ENCODE peak calls at places on chromosomes 2 and 18, in ten cellular contexts. One of them, this sample, is unnamed.

GRCh38 chr2:208042041-208042440 is 16.7 kb upstream of the PLEKHM3 start:
- DNase-seq in uterus: no peak
- DNase-seq in esophagus squamous epithelium: no peak
- DNase-seq in sigmoid colon: no peak
- DNase-seq in IMR-90: peak; percentile 78
- DNase-seq in K562: no peak
- DNase-seq in suprapubic skin: no peak
- DNase-seq in A549: no peak
- DNase-seq in thyroid gland: no peak
- DNase-seq in adrenal gland: no peak
- DNase-seq in this sample: no peak

GRCh38 chr18:23238152-23238531 is 102.9 kb downstream of the CABLES1 start:
- DNase-seq in uterus: peak; percentile 43
- DNase-seq in esophagus squamous epithelium: no peak
- DNase-seq in sigmoid colon: peak; percentile 79
- DNase-seq in IMR-90: peak; percentile 60
- DNase-seq in K562: no peak
- DNase-seq in suprapubic skin: no peak
- DNase-seq in A549: no peak
- DNase-seq in thyroid gland: peak; percentile 89
- DNase-seq in adrenal gland: peak; percentile 32
- DNase-seq in this sample: no peak

GRCh38 chr2:100767224-100767653 is 52.7 kb upstream of the NPAS2 start:
- DNase-seq in uterus: no peak
- DNase-seq in esophagus squamous epithelium: no peak
- DNase-seq in sigmoid colon: no peak
- DNase-seq in IMR-90: peak; percentile 78
- DNase-seq in K562: no peak
- DNase-seq in suprapubic skin: no peak
- DNase-seq in A549: peak; percentile 22
- DNase-seq in thyroid gland: no peak
- DNase-seq in adrenal gland: no peak
- DNase-seq in this sample: no peak

GRCh38 chr18:59502222-59502898 is 143.3 kb upstream of the LMAN1 start:
- DNase-seq in uterus: peak; percentile 56
- DNase-seq in esophagus squamous epithelium: no peak
- DNase-seq in sigmoid colon: peak; percentile 86
- DNase-seq in IMR-90: peak; percentile 94
- DNase-seq in K562: no peak
- DNase-seq in suprapubic skin: no peak
- DNase-seq in A549: no peak
- DNase-seq in thyroid gland: peak; percentile 32
- DNase-seq in adrenal gland: no peak
- DNase-seq in this sample: no peak

GRCh38 chr2:1047485-1047884 is 96.8 kb downstream of the SNTG2 start:
- DNase-seq in uterus: no peak
- DNase-seq in esophagus squamous epithelium: no peak
- DNase-seq in sigmoid colon: no peak
- DNase-seq in IMR-90: no peak
- DNase-seq in K562: no peak
- DNase-seq in suprapubic skin: no peak
- DNase-seq in A549: peak; percentile 24
- DNase-seq in thyroid gland: no peak
- DNase-seq in adrenal gland: no peak
- DNase-seq in this sample: no peak

GRCh38 chr2:146874260-146874658 is 970.6 kb upstream of the ACVR2A start:
- DNase-seq in uterus: peak; percentile 13
- DNase-seq in esophagus squamous epithelium: no peak
- DNase-seq in sigmoid colon: no peak
- DNase-seq in IMR-90: no peak
- DNase-seq in K562: no peak
- DNase-seq in suprapubic skin: no peak
- DNase-seq in A549: peak; percentile 42
- DNase-seq in thyroid gland: peak; percentile 2
- DNase-seq in adrenal gland: no peak
- DNase-seq in this sample: no peak

GRCh38 chr18:10403675-10404074 is 50.8 kb upstream of the APCDD1 start:
- DNase-seq in uterus: no peak
- DNase-seq in esophagus squamous epithelium: no peak
- DNase-seq in sigmoid colon: no peak
- DNase-seq in IMR-90: no peak
- DNase-seq in K562: no peak
- DNase-seq in suprapubic skin: no peak
- DNase-seq in A549: no peak
- DNase-seq in thyroid gland: no peak
- DNase-seq in adrenal gland: no peak
- DNase-seq in this sample: no peak

GRCh38 chr2:74910245-74910644 is 48.2 kb upstream of the POLE4 start:
- DNase-seq in uterus: no peak
- DNase-seq in esophagus squamous epithelium: no peak
- DNase-seq in sigmoid colon: no peak
- DNase-seq in IMR-90: peak; percentile 19
- DNase-seq in K562: no peak
- DNase-seq in suprapubic skin: no peak
- DNase-seq in A549: no peak
- DNase-seq in thyroid gland: no peak
- DNase-seq in adrenal gland: no peak
- DNase-seq in this sample: no peak

GRCh38 chr2:176281267-176281666 is 12.0 kb downstream of the MTX2 start:
- DNase-seq in uterus: no peak
- DNase-seq in esophagus squamous epithelium: no peak
- DNase-seq in sigmoid colon: no peak
- DNase-seq in IMR-90: peak; percentile 61
- DNase-seq in K562: no peak
- DNase-seq in suprapubic skin: no peak
- DNase-seq in A549: no peak
- DNase-seq in thyroid gland: no peak
- DNase-seq in adrenal gland: no peak
- DNase-seq in this sample: no peak

GRCh38 chr2:157172866-157173578 is 84.5 kb upstream of the GALNT5 start:
- DNase-seq in uterus: no peak
- DNase-seq in esophagus squamous epithelium: no peak
- DNase-seq in sigmoid colon: no peak
- DNase-seq in IMR-90: peak; percentile 59
- DNase-seq in K562: no peak
- DNase-seq in suprapubic skin: no peak
- DNase-seq in A549: peak; percentile 35
- DNase-seq in thyroid gland: no peak
- DNase-seq in adrenal gland: no peak
- DNase-seq in this sample: no peak

GRCh38 chr2:145170787-145171186 is 650.9 kb upstream of the ZEB2 start:
- DNase-seq in uterus: no peak
- DNase-seq in esophagus squamous epithelium: no peak
- DNase-seq in sigmoid colon: no peak
- DNase-seq in IMR-90: peak; percentile 34
- DNase-seq in K562: no peak
- DNase-seq in suprapubic skin: no peak
- DNase-seq in A549: no peak
- DNase-seq in thyroid gland: no peak
- DNase-seq in adrenal gland: no peak
- DNase-seq in this sample: no peak

GRCh38 chr2:205060269-205060668 is 515.0 kb downstream of the PARD3B start:
- DNase-seq in uterus: no peak
- DNase-seq in esophagus squamous epithelium: no peak
- DNase-seq in sigmoid colon: no peak
- DNase-seq in IMR-90: peak; percentile 89
- DNase-seq in K562: no peak
- DNase-seq in suprapubic skin: no peak
- DNase-seq in A549: peak; percentile 48
- DNase-seq in thyroid gland: no peak
- DNase-seq in adrenal gland: no peak
- DNase-seq in this sample: no peak

GRCh38 chr2:209383212-209383611 is 40.6 kb upstream of the MAP2 start:
- DNase-seq in uterus: no peak
- DNase-seq in esophagus squamous epithelium: no peak
- DNase-seq in sigmoid colon: no peak
- DNase-seq in IMR-90: peak; percentile 16
- DNase-seq in K562: no peak
- DNase-seq in suprapubic skin: no peak
- DNase-seq in A549: peak; percentile 55
- DNase-seq in thyroid gland: no peak
- DNase-seq in adrenal gland: peak; percentile 14
- DNase-seq in this sample: no peak

GRCh38 chr2:83072767-83073166 is 1386.3 kb downstream of the SUCLG1 start:
- DNase-seq in uterus: no peak
- DNase-seq in esophagus squamous epithelium: no peak
- DNase-seq in sigmoid colon: no peak
- DNase-seq in IMR-90: no peak
- DNase-seq in K562: no peak
- DNase-seq in suprapubic skin: no peak
- DNase-seq in A549: no peak
- DNase-seq in thyroid gland: no peak
- DNase-seq in adrenal gland: no peak
- DNase-seq in this sample: no peak

GRCh38 chr2:68336192-68336591 is 16.4 kb upstream of the CNRIP1 start:
- DNase-seq in uterus: no peak
- DNase-seq in esophagus squamous epithelium: no peak
- DNase-seq in sigmoid colon: no peak
- DNase-seq in IMR-90: peak; percentile 83
- DNase-seq in K562: no peak
- DNase-seq in suprapubic skin: no peak
- DNase-seq in A549: no peak
- DNase-seq in thyroid gland: no peak
- DNase-seq in adrenal gland: no peak
- DNase-seq in this sample: no peak

GRCh38 chr2:8288206-8288605 is 393.6 kb upstream of the ID2 start:
- DNase-seq in uterus: no peak
- DNase-seq in esophagus squamous epithelium: no peak
- DNase-seq in sigmoid colon: no peak
- DNase-seq in IMR-90: no peak
- DNase-seq in K562: no peak
- DNase-seq in suprapubic skin: no peak
- DNase-seq in A549: no peak
- DNase-seq in thyroid gland: no peak
- DNase-seq in adrenal gland: no peak
- DNase-seq in this sample: no peak

GRCh38 chr2:8285081-8285480 is 396.8 kb upstream of the ID2 start:
- DNase-seq in uterus: no peak
- DNase-seq in esophagus squamous epithelium: no peak
- DNase-seq in sigmoid colon: no peak
- DNase-seq in IMR-90: no peak
- DNase-seq in K562: no peak
- DNase-seq in suprapubic skin: no peak
- DNase-seq in A549: no peak
- DNase-seq in thyroid gland: no peak
- DNase-seq in adrenal gland: no peak
- DNase-seq in this sample: no peak

GRCh38 chr2:8282858-8283252 is 399.0 kb upstream of the ID2 start:
- DNase-seq in uterus: no peak
- DNase-seq in esophagus squamous epithelium: no peak
- DNase-seq in sigmoid colon: no peak
- DNase-seq in IMR-90: no peak
- DNase-seq in K562: no peak
- DNase-seq in suprapubic skin: no peak
- DNase-seq in A549: no peak
- DNase-seq in thyroid gland: no peak
- DNase-seq in adrenal gland: no peak
- DNase-seq in this sample: no peak

GRCh38 chr2:8289111-8289510 is 392.7 kb upstream of the ID2 start:
- DNase-seq in uterus: no peak
- DNase-seq in esophagus squamous epithelium: no peak
- DNase-seq in sigmoid colon: no peak
- DNase-seq in IMR-90: no peak
- DNase-seq in K562: no peak
- DNase-seq in suprapubic skin: no peak
- DNase-seq in A549: no peak
- DNase-seq in thyroid gland: no peak
- DNase-seq in adrenal gland: no peak
- DNase-seq in this sample: no peak

DNA sequence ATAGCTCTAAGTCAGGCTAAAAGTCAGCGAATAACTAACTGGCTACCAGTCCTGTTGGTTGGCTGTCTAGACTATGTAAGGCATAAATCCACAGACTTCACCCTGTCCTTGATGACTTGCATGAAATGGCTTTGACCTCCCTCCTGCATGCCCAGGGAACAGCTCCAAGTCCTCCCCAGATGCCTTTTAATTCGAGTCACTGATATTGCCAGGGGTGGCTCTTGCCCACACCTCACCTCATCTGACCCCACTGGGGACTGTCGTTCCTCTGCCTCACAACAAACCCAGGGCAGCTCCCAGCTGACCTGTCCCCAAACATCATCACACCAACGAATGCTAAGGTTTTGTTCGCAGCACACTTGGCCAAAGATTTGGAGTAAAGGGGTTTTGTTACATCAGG is 396.0 kb upstream of the ID2 start:
- DNase-seq in uterus: no peak
- DNase-seq in esophagus squamous epithelium: no peak
- DNase-seq in sigmoid colon: no peak
- DNase-seq in IMR-90: no peak
- DNase-seq in K562: no peak
- DNase-seq in suprapubic skin: no peak
- DNase-seq in A549: no peak
- DNase-seq in thyroid gland: no peak
- DNase-seq in adrenal gland: peak; percentile 26
- DNase-seq in this sample: no peak
- TF ChIP-seq POLR2A in uterus: no peak
- TF ChIP-seq POLR2A in esophagus squamous epithelium: no peak
- TF ChIP-seq POLR2A in sigmoid colon: no peak
- TF ChIP-seq POLR2A in IMR-90: no peak
- TF ChIP-seq POLR2A in K562: no peak
- TF ChIP-seq POLR2A in suprapubic skin: no peak
- TF ChIP-seq POLR2A in A549: no peak
- TF ChIP-seq POLR2A in thyroid gland: no peak
- TF ChIP-seq POLR2A in adrenal gland: no peak
- TF ChIP-seq POLR2A in this sample: no peak

GRCh38 chr2:163690896-163691295 is 44.9 kb downstream of the FIGN start:
- DNase-seq in uterus: no peak
- DNase-seq in esophagus squamous epithelium: no peak
- DNase-seq in sigmoid colon: no peak
- DNase-seq in IMR-90: no peak
- DNase-seq in K562: no peak
- DNase-seq in suprapubic skin: no peak
- DNase-seq in A549: no peak
- DNase-seq in thyroid gland: no peak
- DNase-seq in adrenal gland: no peak
- DNase-seq in this sample: no peak
- H3K27ac ChIP-seq in uterus: peak overlapping the region; percentile 48
- H3K27ac ChIP-seq in esophagus squamous epithelium: peak overlapping the region; percentile 53
- H3K27ac ChIP-seq in sigmoid colon: peak overlapping the region; percentile 59
- H3K27ac ChIP-seq in IMR-90: no peak overlapping the region
- H3K27ac ChIP-seq in K562: no peak overlapping the region
- H3K27ac ChIP-seq in suprapubic skin: peak overlapping the region; percentile 63
- H3K27ac ChIP-seq in A549: no peak overlapping the region
- H3K27ac ChIP-seq in thyroid gland: no peak overlapping the region
- H3K27ac ChIP-seq in adrenal gland: no peak overlapping the region
- H3K27ac ChIP-seq in this sample: no peak overlapping the region

GRCh38 chr2:241009601-241010530 is 11.4 kb downstream of the SNED1 start:
- DNase-seq in uterus: peak; percentile 70
- DNase-seq in esophagus squamous epithelium: no peak
- DNase-seq in sigmoid colon: peak; percentile 75
- DNase-seq in IMR-90: peak; percentile 50
- DNase-seq in K562: no peak
- DNase-seq in suprapubic skin: peak; percentile 71
- DNase-seq in A549: no peak
- DNase-seq in thyroid gland: peak; percentile 81
- DNase-seq in adrenal gland: peak; percentile 77
- DNase-seq in this sample: peak; percentile 60
- TF ChIP-seq POLR2A in uterus: no peak
- TF ChIP-seq POLR2A in esophagus squamous epithelium: no peak
- TF ChIP-seq POLR2A in sigmoid colon: no peak
- TF ChIP-seq POLR2A in IMR-90: no peak
- TF ChIP-seq POLR2A in K562: no peak
- TF ChIP-seq POLR2A in suprapubic skin: no peak
- TF ChIP-seq POLR2A in A549: no peak
- TF ChIP-seq POLR2A in thyroid gland: no peak
- TF ChIP-seq POLR2A in adrenal gland: no peak
- TF ChIP-seq POLR2A in this sample: no peak

GRCh38 chr2:7011376-7012083 is 94.3 kb downstream of the RNF144A start:
- DNase-seq in uterus: no peak
- DNase-seq in esophagus squamous epithelium: no peak
- DNase-seq in sigmoid colon: no peak
- DNase-seq in IMR-90: no peak
- DNase-seq in K562: no peak
- DNase-seq in suprapubic skin: no peak
- DNase-seq in A549: no peak
- DNase-seq in thyroid gland: no peak
- DNase-seq in adrenal gland: peak; percentile 70
- DNase-seq in this sample: no peak
- H3K27ac ChIP-seq in uterus: peak overlapping the region; percentile 78
- H3K27ac ChIP-seq in esophagus squamous epithelium: no peak overlapping the region
- H3K27ac ChIP-seq in sigmoid colon: peak overlapping the region; percentile 71
- H3K27ac ChIP-seq in IMR-90: no peak overlapping the region
- H3K27ac ChIP-seq in K562: no peak overlapping the region
- H3K27ac ChIP-seq in suprapubic skin: peak overlapping the region; percentile 71
- H3K27ac ChIP-seq in A549: no peak overlapping the region
- H3K27ac ChIP-seq in thyroid gland: no peak overlapping the region
- H3K27ac ChIP-seq in adrenal gland: peak overlapping the region; percentile 72
- H3K27ac ChIP-seq in this sample: no peak overlapping the region